ENCODE peak calls at places on chromosomes 16 and 17, in four cellular contexts. I, Y, D and U are unnamed samples.

GRCh38 chr16:4200000-4200780 is 41.7 kb downstream of the SRL start:
- DNase-seq in I (peak; percentile 61), Y (peak; percentile 74), D (peak; percentile 66), U (peak; percentile 60)

GRCh38 chr17:47316316-47316715 is 7.4 kb upstream of the EFCAB13 start:
- DNase-seq in D (peak; percentile 65), I (no peak), Y (no peak), U (peak; percentile 67)

GRCh38 chr16:8627456-8627855 is 6.0 kb downstream of the METTL22 start:
- DNase-seq in Y (no peak), D (no peak), I (no peak), U (no peak)

GRCh38 chr16:69762843-69763556 is 868 bp downstream of the WWP2 start:
- DNase-seq in I (no peak), D (peak; percentile 44), Y (no peak), U (peak; percentile 49)

GRCh38 chr16:58299757-58300349 is 5.0 kb upstream of the PRSS54 start:
- DNase-seq in D (no peak), I (peak; percentile 70), Y (peak; percentile 69), U (peak; percentile 5)

GRCh38 chr17:75346906-75347305 is 57.7 kb upstream of the SLC25A19 start:
- DNase-seq in D (peak; percentile 45), I (peak; percentile 66), Y (no peak), U (peak; percentile 72)

GRCh38 chr17:40606548-40607353 is 40.9 kb downstream of the SMARCE1 start:
- DNase-seq in D (no peak), I (no peak), Y (no peak), U (no peak)

GRCh38 chr17:72192409-72193192 is 71.8 kb downstream of the SOX9 start:
- DNase-seq in D (peak; percentile 18), Y (no peak), I (no peak), U (peak; percentile 98)

GRCh38 chr16:24206926-24207325 is 49.2 kb upstream of the CACNG3 start:
- DNase-seq in I (no peak), Y (no peak), D (no peak), U (no peak)

GRCh38 chr16:7397901-7398300 is 65.3 kb downstream of the RBFOX1 start:
- DNase-seq in Y (no peak), D (no peak), I (no peak), U (no peak)

GRCh38 chr16:19853132-19853972 is 31.3 kb downstream of the GPRC5B start:
- DNase-seq in D (no peak), Y (no peak), I (no peak), U (no peak)
- H3K23ac ChIP-seq in D (no peak overlapping the region), Y (no peak overlapping the region), I (no peak overlapping the region), U (no peak overlapping the region)

GRCh38 chr16:83807710-83808572 is at the start of gene HSBP1:
- DNase-seq in Y (peak; percentile 96), D (peak; percentile 93), I (peak; percentile 96), U (peak; percentile 86)
- H3K23ac ChIP-seq in Y (no peak within 1 kb of the TSS), D (peak within 1 kb of the TSS; percentile 56), I (no peak within 1 kb of the TSS), U (peak within 1 kb of the TSS; percentile 90)

GRCh38 chr17:28405632-28406477 is at the start of gene SLC46A1:
- DNase-seq in I (peak; percentile 89), Y (peak; percentile 87), D (peak; percentile 22), U (no peak)

GRCh38 chr17:28404812-28405570 is 1.0 kb downstream of the SLC46A1 start:
- DNase-seq in I (peak; percentile 60), Y (peak; percentile 64), D (no peak), U (no peak)

GRCh38 chr17:28407974-28408306 is 1.9 kb upstream of the SLC46A1 start:
- DNase-seq in D (no peak), I (no peak), Y (no peak), U (no peak)

GRCh38 chr17:28407130-28407973 is 1.3 kb upstream of the SLC46A1 start:
- DNase-seq in Y (peak; percentile 66), I (peak; percentile 89), D (no peak), U (no peak)

DNA sequence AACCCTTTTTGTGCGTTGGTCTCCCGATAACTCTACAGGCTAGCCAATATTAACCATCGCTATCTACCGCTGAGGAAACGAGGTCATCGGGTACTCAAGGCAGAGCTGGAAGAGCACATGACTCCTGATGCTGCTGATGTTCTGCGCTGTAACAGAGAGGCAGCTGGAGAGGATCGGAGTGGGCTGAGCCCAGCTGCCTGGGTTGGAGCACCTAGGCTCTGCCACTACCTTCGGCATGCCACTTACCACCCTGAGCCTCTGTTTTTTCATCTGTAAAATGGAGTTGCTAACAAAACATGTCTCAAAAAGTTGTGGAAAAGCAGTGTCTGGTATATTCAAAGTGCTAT is 439 bp upstream of the SLC46A1 start:
- DNase-seq in I (peak; percentile 70), D (peak; percentile 16), Y (no peak), U (no peak)
- H3K23ac ChIP-seq in I (no peak overlapping the region), D (no peak overlapping the region), Y (no peak overlapping the region), U (peak overlapping the region; percentile 0)

DNA sequence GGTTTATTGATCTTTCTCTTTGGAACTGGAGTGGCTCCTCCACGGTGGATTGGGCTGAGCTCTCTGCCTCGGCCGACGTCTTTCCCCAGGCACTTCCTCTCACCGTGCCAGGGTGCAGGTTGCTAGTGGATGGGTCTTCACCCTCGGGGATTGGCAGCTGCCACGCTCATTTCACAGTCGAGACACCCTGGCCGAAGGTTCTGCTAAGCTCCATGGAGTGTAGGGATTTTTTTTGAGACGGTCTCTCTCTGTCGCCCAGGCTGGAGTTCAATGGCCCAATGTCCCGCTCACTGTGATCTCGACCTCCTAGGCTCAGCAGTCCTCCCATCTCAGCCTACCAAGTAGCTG is 280.8 kb downstream of the SEC14L1 start:
- DNase-seq in I (no peak), D (no peak), Y (no peak), U (no peak)
- H3K23ac ChIP-seq in I (no peak overlapping the region), D (no peak overlapping the region), Y (no peak overlapping the region), U (peak overlapping the region; percentile 15)

GRCh38 chr16:45454-45853 is 8.0 kb downstream of the POLR3K start:
- DNase-seq in Y (no peak), D (no peak), I (no peak), U (no peak)

GRCh38 chr16:42069-42457 is 11.3 kb downstream of the POLR3K start:
- DNase-seq in D (no peak), I (no peak), Y (no peak), U (no peak)

GRCh38 chr16:47234-47633 is 6.2 kb downstream of the POLR3K start:
- DNase-seq in Y (no peak), I (no peak), D (no peak), U (no peak)

GRCh38 chr16:43294-43693 is 10.1 kb downstream of the POLR3K start:
- DNase-seq in D (no peak), I (no peak), Y (no peak), U (peak; percentile 32)

DNA sequence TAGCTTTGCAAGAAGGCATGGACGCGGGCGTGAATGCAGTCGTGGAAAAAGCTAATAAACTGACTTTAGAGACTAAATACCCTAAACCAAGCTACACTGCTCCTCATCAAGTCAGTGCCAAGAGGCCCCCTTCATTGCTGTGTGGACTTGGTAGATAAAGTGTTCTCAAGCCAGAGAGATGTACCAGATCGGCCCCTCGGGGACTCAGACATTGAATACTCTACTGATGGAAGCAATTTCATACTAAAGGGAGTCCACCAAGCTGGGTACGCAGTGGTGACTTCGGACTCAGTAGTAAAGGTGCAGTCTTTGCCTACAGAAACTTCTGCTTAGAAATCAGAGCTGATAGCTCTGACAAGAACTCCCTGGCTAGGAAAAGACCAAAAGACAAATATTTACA is 8.8 kb downstream of the POLR3K start:
- DNase-seq in Y (no peak), D (no peak), I (no peak), U (no peak)
- H3K23ac ChIP-seq in Y (no peak overlapping the region), D (no peak overlapping the region), I (no peak overlapping the region), U (no peak overlapping the region)

DNA sequence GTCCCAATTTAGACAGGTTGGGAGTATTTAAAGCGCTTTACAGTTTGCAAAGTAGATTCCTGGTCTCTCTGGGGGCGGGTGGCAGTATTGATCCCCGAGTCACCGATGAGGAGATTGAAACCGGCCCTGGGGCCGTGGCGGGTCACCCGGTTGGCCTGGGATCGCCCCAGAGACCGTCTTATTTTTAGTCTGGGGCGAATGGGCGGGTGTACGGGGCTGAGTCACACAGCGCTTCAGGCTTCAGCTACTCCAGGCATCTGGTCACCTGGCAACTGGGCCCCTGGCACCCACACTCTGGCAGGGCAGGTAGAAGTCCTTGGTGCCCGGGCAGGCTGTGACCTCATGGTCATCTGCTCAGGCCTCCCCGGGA is 669 bp downstream of the MIEF2 start:
- DNase-seq in D (peak; percentile 57), I (peak; percentile 68), Y (peak; percentile 64), U (peak; percentile 44)
- H3K23ac ChIP-seq in D (peak overlapping the region; percentile 60), I (no peak overlapping the region), Y (no peak overlapping the region), U (peak overlapping the region; percentile 86)